ENCODE peak calls at places on chromosomes 3 and 15, in four cellular contexts. One of them, this sample, is unnamed.

GRCh38 chr3:193396451-193397244 is 18.1 kb upstream of the ATP13A5 start:
- DNase-seq in K562: no peak
- DNase-seq in H1: no peak
- DNase-seq in GM12878: no peak
- DNase-seq in this sample: no peak

GRCh38 chr3:24110051-24110450 is 165.0 kb downstream of the NR1D2 start:
- DNase-seq in K562: no peak
- DNase-seq in H1: no peak
- DNase-seq in GM12878: no peak
- DNase-seq in this sample: no peak

GRCh38 chr3:134357914-134358811 is 16.1 kb downstream of the AMOTL2 start:
- DNase-seq in K562: peak
- DNase-seq in H1: no peak
- DNase-seq in GM12878: no peak
- DNase-seq in this sample: peak

GRCh38 chr15:70480196-70480856 is 283.0 kb downstream of the UACA start:
- DNase-seq in K562: no peak
- DNase-seq in H1: no peak
- DNase-seq in GM12878: no peak
- DNase-seq in this sample: no peak

GRCh38 chr3:152969557-152970300 is 134.8 kb downstream of the P2RY1 start:
- DNase-seq in K562: no peak
- DNase-seq in H1: no peak
- DNase-seq in GM12878: no peak
- DNase-seq in this sample: no peak

GRCh38 chr3:175193815-175194518 is 334.8 kb downstream of the NAALADL2 start:
- DNase-seq in K562: no peak
- DNase-seq in H1: no peak
- DNase-seq in GM12878: peak
- DNase-seq in this sample: no peak

GRCh38 chr3:46876313-46877300 is 914 bp upstream of the PTH1R start:
- DNase-seq in K562: no peak
- DNase-seq in H1: no peak
- DNase-seq in GM12878: no peak
- DNase-seq in this sample: no peak

GRCh38 chr3:121064121-121064520 is 156.1 kb downstream of the STXBP5L start:
- DNase-seq in K562: no peak
- DNase-seq in H1: no peak
- DNase-seq in GM12878: no peak
- DNase-seq in this sample: no peak

GRCh38 chr3:138694287-138695007 is 85.9 kb downstream of the FAIM start:
- DNase-seq in K562: peak
- DNase-seq in H1: no peak
- DNase-seq in GM12878: no peak
- DNase-seq in this sample: no peak

GRCh38 chr3:19898725-19899124 is 35.3 kb downstream of the EFHB start:
- DNase-seq in K562: no peak
- DNase-seq in H1: no peak
- DNase-seq in GM12878: no peak
- DNase-seq in this sample: no peak

GRCh38 chr3:187183210-187183862 is 13.9 kb upstream of the RTP1 start:
- DNase-seq in K562: no peak
- DNase-seq in H1: no peak
- DNase-seq in GM12878: no peak
- DNase-seq in this sample: no peak

DNA sequence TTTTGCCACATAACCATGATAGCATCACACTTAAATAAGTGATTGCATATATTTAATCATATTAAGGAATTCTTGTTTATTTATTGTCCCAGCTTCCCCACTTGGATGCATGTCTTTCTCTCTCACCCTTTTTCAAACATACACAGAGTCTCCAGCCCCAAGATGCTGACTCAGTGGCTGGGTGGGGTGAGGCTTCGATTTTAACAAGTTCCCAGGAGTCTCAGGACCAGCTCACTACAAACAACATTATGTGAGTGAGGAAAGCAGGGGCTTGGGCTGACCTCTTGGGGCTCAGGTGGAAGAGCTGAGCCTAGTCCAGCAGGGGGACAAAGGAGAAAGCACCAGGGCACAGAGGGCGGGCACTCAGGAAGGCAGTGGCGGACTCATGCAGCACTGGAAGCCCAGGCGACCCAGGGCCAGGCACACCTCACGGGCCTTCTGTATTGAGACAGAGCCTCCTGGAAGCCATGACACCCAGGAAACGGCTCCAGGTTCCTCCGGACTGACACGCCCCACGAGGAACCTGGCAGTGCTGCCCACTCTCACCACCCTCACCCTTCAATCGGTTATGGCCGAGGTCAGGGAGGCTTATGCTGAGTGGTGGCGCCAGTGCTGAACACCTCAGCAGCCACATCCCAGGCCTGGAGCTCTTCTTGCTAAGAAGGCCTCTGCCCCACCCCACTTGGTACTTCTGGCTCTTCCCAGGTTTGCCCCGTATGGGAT is 97.4 kb downstream of the LRIG1 start:
- DNase-seq in K562: no peak
- DNase-seq in H1: no peak
- DNase-seq in GM12878: no peak
- DNase-seq in this sample: no peak
- TF ChIP-seq NRF1 in K562: no peak
- TF ChIP-seq NRF1 in H1: no peak
- TF ChIP-seq NRF1 in GM12878: no peak
- TF ChIP-seq NRF1 in this sample: no peak

GRCh38 chr15:83105450-83105849 is 2.0 kb upstream of the TM6SF1 start:
- DNase-seq in K562: no peak
- DNase-seq in H1: no peak
- DNase-seq in GM12878: no peak
- DNase-seq in this sample: no peak

GRCh38 chr15:83108266-83109219 is 1.1 kb downstream of the TM6SF1 start:
- DNase-seq in K562: no peak
- DNase-seq in H1: no peak
- DNase-seq in GM12878: peak
- DNase-seq in this sample: peak

GRCh38 chr15:83107841-83108181 is 366 bp downstream of the TM6SF1 start:
- DNase-seq in K562: no peak
- DNase-seq in H1: no peak
- DNase-seq in GM12878: no peak
- DNase-seq in this sample: no peak

GRCh38 chr15:83109532-83109931 is 2.1 kb downstream of the TM6SF1 start:
- DNase-seq in K562: no peak
- DNase-seq in H1: no peak
- DNase-seq in GM12878: no peak
- DNase-seq in this sample: no peak

DNA sequence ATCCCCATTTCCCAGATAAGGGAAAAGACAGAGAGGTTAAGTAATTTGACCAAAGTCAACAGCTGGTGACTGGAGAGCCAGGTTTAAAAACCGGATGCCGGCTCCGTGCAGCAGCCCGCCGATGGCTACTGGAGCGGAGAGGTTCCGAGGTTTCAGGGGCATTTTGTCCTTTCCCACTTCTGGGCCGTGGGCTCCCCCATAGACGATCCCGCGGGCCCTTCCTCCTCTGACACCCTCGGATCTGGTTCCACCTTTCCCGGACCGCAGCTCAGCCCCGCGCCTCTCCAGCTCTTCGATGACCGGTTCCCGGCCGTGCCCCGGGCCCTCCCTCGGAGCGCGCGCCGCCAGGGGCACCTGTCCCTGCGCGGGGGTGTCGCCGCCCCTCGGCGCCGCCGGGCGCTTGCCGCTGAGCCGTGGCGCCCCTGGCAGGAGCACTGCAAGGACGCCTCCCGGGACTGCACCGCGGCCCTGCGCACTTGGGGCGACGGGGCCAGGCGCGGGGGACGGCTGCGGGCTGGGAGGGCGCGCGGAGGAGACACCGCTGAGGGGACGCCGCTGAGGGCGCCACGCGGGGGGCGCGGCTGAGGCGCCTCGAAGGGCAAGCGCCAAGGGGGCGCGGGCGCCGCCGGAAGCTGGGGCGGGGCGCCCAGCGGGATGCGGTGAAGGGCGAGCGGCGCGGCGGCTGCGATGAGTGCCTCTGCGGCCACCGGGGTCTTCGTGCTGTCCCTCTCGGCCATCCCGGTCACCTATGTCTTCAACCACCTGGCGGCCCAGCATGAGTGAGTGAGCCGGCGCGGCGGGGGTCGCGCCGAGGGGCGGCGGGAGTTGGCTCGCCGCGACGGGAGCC is at the start of gene TM6SF1:
- DNase-seq in K562: peak
- DNase-seq in H1: peak
- DNase-seq in GM12878: no peak
- DNase-seq in this sample: peak
- TF ChIP-seq NRF1 in K562: peak
- TF ChIP-seq NRF1 in H1: no peak
- TF ChIP-seq NRF1 in GM12878: no peak
- TF ChIP-seq NRF1 in this sample: no peak

DNA sequence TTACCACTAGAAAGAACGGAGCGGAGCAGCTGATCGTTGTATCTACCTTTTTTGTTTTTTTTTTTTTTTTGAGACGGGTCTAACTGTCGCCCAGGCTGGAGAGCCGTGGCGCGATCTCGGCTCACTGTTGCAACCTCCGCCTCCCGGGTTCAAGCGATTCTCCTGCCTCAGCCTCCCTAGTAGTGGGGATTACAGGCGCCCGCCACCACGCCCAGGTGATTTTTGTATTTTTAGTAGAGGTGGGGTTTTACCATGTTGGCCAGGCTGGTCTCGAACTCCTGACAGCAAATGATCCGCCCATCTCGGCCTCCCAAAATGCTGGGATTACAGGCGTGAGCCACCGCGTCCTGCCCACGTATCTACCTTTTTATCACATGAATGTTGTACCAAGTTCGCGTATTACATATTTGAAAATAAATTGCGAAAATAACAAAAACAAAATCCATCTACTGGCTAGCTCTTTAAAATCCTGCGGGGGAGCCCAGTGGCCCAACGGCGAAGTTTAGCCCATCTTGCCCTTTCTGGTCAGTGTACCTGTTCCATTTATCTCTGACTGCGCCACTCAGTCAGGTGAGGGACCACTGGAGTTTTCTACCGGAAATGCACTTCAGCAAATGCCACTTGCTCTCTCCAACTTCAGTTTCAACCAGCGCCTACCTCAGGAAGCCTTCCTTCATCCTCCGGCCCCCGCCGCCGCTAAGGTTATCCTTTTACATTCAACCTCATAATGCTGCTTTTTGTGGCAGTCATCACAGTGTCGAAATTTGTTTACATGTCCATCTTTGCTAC is 1.2 kb upstream of the EIF3J start:
- DNase-seq in K562: peak
- DNase-seq in H1: peak
- DNase-seq in GM12878: no peak
- DNase-seq in this sample: peak
- TF ChIP-seq NRF1 in K562: no peak
- TF ChIP-seq NRF1 in H1: peak
- TF ChIP-seq NRF1 in GM12878: no peak
- TF ChIP-seq NRF1 in this sample: no peak

GRCh38 chr15:83813697-83814096 is 159.8 kb downstream of the ADAMTSL3 start:
- DNase-seq in K562: no peak
- DNase-seq in H1: no peak
- DNase-seq in GM12878: no peak
- DNase-seq in this sample: no peak

GRCh38 chr15:83810110-83810509 is 156.2 kb downstream of the ADAMTSL3 start:
- DNase-seq in K562: no peak
- DNase-seq in H1: no peak
- DNase-seq in GM12878: no peak
- DNase-seq in this sample: no peak

GRCh38 chr15:83816124-83816883 is 162.4 kb downstream of the ADAMTSL3 start:
- DNase-seq in K562: no peak
- DNase-seq in H1: no peak
- DNase-seq in GM12878: no peak
- DNase-seq in this sample: no peak

GRCh38 chr15:83818591-83818990 is 164.7 kb downstream of the ADAMTSL3 start:
- DNase-seq in K562: no peak
- DNase-seq in H1: no peak
- DNase-seq in GM12878: no peak
- DNase-seq in this sample: no peak

GRCh38 chr15:83815506-83815905 is 161.6 kb downstream of the ADAMTSL3 start:
- DNase-seq in K562: no peak
- DNase-seq in H1: no peak
- DNase-seq in GM12878: no peak
- DNase-seq in this sample: no peak
- TF ChIP-seq NRF1 in K562: no peak
- TF ChIP-seq NRF1 in H1: no peak
- TF ChIP-seq NRF1 in GM12878: no peak
- TF ChIP-seq NRF1 in this sample: no peak

DNA sequence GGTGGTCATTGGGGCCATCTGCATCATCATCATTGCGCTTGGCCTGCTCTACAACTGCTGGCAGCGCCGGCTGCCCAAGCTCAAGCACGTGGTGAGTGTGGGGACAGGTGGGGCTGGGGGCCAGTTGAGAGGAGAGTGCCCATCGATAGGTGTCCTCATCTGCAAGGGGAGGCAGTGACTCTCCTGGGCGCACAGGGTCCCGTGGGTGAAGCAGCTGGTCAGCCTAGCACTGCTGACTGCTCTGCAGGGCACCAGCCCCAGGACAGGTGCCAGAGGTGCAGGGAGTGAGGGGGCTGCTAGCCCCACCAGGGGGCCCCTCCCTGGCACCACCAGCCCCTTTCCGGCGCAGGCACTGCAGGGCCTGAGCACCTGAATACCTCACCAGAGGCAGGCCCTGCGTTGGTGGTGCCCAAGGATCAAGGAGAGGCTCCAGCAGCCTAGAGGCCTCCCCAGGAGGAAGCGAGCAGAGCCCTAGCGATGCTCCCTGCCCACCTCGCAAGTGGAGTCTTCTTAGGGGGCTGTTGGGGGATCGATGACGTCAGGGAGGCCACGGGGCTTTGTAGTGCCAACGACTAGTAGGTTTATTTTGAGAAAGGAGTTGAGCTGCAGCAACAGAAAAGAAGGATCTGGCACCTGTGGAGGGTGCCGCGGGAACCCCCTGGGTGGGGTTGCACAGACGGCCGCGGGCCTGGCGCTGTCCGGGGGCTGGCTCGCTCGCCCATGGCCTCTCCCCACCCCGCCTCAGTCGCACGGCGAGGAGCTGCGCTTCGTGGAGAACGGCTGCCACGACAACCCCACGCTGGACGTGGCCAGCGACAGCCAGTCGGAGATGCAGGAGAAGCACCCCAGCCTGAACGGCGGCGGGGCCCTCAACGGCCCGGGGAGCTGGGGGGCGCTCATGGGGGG is 976 bp upstream of the ABTB1 start:
- DNase-seq in K562: peak
- DNase-seq in H1: peak
- DNase-seq in GM12878: no peak
- DNase-seq in this sample: peak
- TF ChIP-seq NRF1 in K562: no peak
- TF ChIP-seq NRF1 in H1: no peak
- TF ChIP-seq NRF1 in GM12878: no peak
- TF ChIP-seq NRF1 in this sample: no peak

GRCh38 chr3:111666041-111666735 is 71.0 kb upstream of the ZBED2 start:
- DNase-seq in K562: no peak
- DNase-seq in H1: no peak
- DNase-seq in GM12878: no peak
- DNase-seq in this sample: no peak
- TF ChIP-seq NRF1 in K562: no peak
- TF ChIP-seq NRF1 in H1: no peak
- TF ChIP-seq NRF1 in GM12878: no peak
- TF ChIP-seq NRF1 in this sample: no peak

This sample was measured in SK-N-SH.